ENCODE peak calls at places on chromosome 1, in four cellular contexts. Q is ureter; O is sciatic nerve; H is stimulated activated CD8-positive, alpha-beta memory T cell treated with anti-CD3 and anti-CD28 coated beads, Interleukin-15, amount 100 ng/mL, for 1 hour. M is an unnamed sample.

GRCh38 chr1:226778657-226779058 is 39.6 kb upstream of the ITPKB start:
- DNase-seq in Q (no peak), O (no peak), H (no peak), M (no peak)

GRCh38 chr1:8167936-8168335 is 141.8 kb upstream of the ERRFI1 start:
- DNase-seq in O (no peak), Q (no peak), H (no peak), M (no peak)

GRCh38 chr1:60981357-60981756 is 101.0 kb upstream of the NFIA start:
- DNase-seq in O (no peak), H (no peak), Q (no peak), M (no peak)

GRCh38 chr1:117044217-117044616 is 15.9 kb upstream of the TTF2 start:
- DNase-seq in H (no peak), Q (no peak), O (no peak), M (no peak)

GRCh38 chr1:207362962-207363858 is 41.7 kb downstream of the CD55 start:
- DNase-seq in Q (no peak), H (no peak), O (no peak), M (no peak)

GRCh38 chr1:89547563-89548485 is 23.2 kb downstream of the LRRC8B start:
- DNase-seq in Q (peak), H (no peak), O (no peak), M (no peak)

GRCh38 chr1:50488876-50489275 is 65.6 kb upstream of the DMRTA2 start:
- DNase-seq in Q (no peak), O (no peak), H (no peak), M (no peak)

GRCh38 chr1:181014431-181015257 is 8.0 kb downstream of the STX6 start:
- DNase-seq in Q (no peak), H (no peak), O (no peak), M (no peak)

GRCh38 chr1:26734501-26735058 is 38.8 kb downstream of the ARID1A start:
- DNase-seq in O (no peak), Q (no peak), H (no peak), M (no peak)

GRCh38 chr1:246001142-246001812 is 505.8 kb downstream of the SMYD3 start:
- DNase-seq in Q (no peak), O (no peak), H (no peak), M (no peak)

GRCh38 chr1:202860744-202861419 is 28.1 kb downstream of the RABIF start:
- DNase-seq in Q (peak), O (no peak), H (no peak), M (no peak)

GRCh38 chr1:198072177-198072576 is 84.6 kb upstream of the NEK7 start:
- DNase-seq in H (no peak), Q (no peak), O (no peak), M (no peak)

GRCh38 chr1:233315718-233316301 is 11.7 kb upstream of the MAP3K21 start:
- DNase-seq in H (no peak), O (no peak), Q (no peak), M (no peak)

GRCh38 chr1:151615711-151616504 is 4.1 kb downstream of the SNX27 start:
- DNase-seq in O (no peak), Q (no peak), H (no peak), M (no peak)

GRCh38 chr1:172993640-172994039 is 57.1 kb downstream of the TNFSF18 start:
- DNase-seq in O (no peak), H (no peak), Q (no peak), M (no peak)

GRCh38 chr1:202210370-202210769 is 16.8 kb downstream of the LGR6 start:
- DNase-seq in H (no peak), O (no peak), Q (no peak), M (no peak)

GRCh38 chr1:218463194-218464156 is 118.3 kb downstream of the TGFB2 start:
- DNase-seq in H (no peak), Q (no peak), O (peak), M (no peak)

GRCh38 chr1:91844862-91845528 is 41.0 kb downstream of the TGFBR3 start:
- DNase-seq in O (no peak), Q (peak), H (no peak), M (no peak)

GRCh38 chr1:87833158-87833557 is 504.5 kb downstream of the LMO4 start:
- DNase-seq in Q (no peak), H (no peak), O (no peak), M (no peak)

GRCh38 chr1:27858949-27859576 is 13.3 kb upstream of the THEMIS2 start:
- DNase-seq in O (no peak), H (no peak), Q (no peak), M (no peak)

GRCh38 chr1:217457016-217457415 is 173.9 kb downstream of the GPATCH2 start:
- DNase-seq in H (no peak), O (no peak), Q (no peak), M (no peak)

GRCh38 chr1:7595338-7595737 is 175.8 kb upstream of the VAMP3 start:
- DNase-seq in O (peak), H (no peak), Q (no peak), M (no peak)

GRCh38 chr1:59669752-59670312 is 144.9 kb upstream of the HOOK1 start:
- DNase-seq in Q (no peak), H (no peak), O (peak), M (no peak)

GRCh38 chr1:194267021-194267420 is 1080.6 kb upstream of the B3GALT2 start:
- DNase-seq in Q (no peak), H (no peak), O (no peak), M (no peak)

GRCh38 chr1:8815582-8816285 is 1.7 kb downstream of the RERE start:
- DNase-seq in O (no peak), H (no peak), Q (no peak), M (no peak)

GRCh38 chr1:102434421-102434820 is 437.7 kb upstream of the OLFM3 start:
- DNase-seq in O (no peak), Q (no peak), H (no peak), M (no peak)

GRCh38 chr1:17875882-17876280 is 120.7 kb downstream of the ACTL8 start:
- DNase-seq in Q (no peak), O (peak), H (no peak), M (no peak)

GRCh38 chr1:228445867-228446584 is 29.4 kb upstream of the TRIM17 start:
- DNase-seq in O (peak), H (no peak), Q (no peak), M (no peak)

M was measured in activated CD4-positive, CD25-positive, alpha-beta regulatory T cell.